ENCODE peak calls at places on chromosomes 3 and 15, in ten cellular contexts. One of them, this sample, is unnamed.

GRCh38 chr3:103052236-103052830 is 617.5 kb downstream of the ZPLD1 start:
- DNase-seq in stromal cell of bone marrow: no peak
- DNase-seq in stimulated activated effector memory CD8-positive, alpha-beta T cell treated with anti-CD3 and anti-CD28 coated beads, Interleukin-12 subunit alpha, Interleukin-12 subunit beta, amount 100 ng/mL, for 72 hours: no peak
- DNase-seq in Ammon's horn: peak; percentile 75
- DNase-seq in memory B cell: no peak
- DNase-seq in OCI-LY7: no peak
- DNase-seq in iris pigment epithelial cell: no peak
- DNase-seq in D341Med: no peak
- DNase-seq in activated CD4-positive, alpha-beta T cell treated with anti-CD3 and anti-CD28 coated beads for 48 hours: no peak
- DNase-seq in type B pancreatic cell: no peak
- DNase-seq in this sample: no peak

GRCh38 chr3:50487181-50487580 is 16.3 kb downstream of the CACNA2D2 start:
- DNase-seq in stromal cell of bone marrow: no peak
- DNase-seq in D341Med: no peak
- DNase-seq in memory B cell: no peak
- DNase-seq in Ammon's horn: no peak
- DNase-seq in type B pancreatic cell: no peak
- DNase-seq in stimulated activated effector memory CD8-positive, alpha-beta T cell treated with anti-CD3 and anti-CD28 coated beads, Interleukin-12 subunit alpha, Interleukin-12 subunit beta, amount 100 ng/mL, for 72 hours: no peak
- DNase-seq in iris pigment epithelial cell: no peak
- DNase-seq in activated CD4-positive, alpha-beta T cell treated with anti-CD3 and anti-CD28 coated beads for 48 hours: no peak
- DNase-seq in OCI-LY7: no peak
- DNase-seq in this sample: no peak

GRCh38 chr3:194964809-194965208 is 279.1 kb downstream of the FAM43A start:
- DNase-seq in stromal cell of bone marrow: no peak
- DNase-seq in stimulated activated effector memory CD8-positive, alpha-beta T cell treated with anti-CD3 and anti-CD28 coated beads, Interleukin-12 subunit alpha, Interleukin-12 subunit beta, amount 100 ng/mL, for 72 hours: no peak
- DNase-seq in Ammon's horn: no peak
- DNase-seq in iris pigment epithelial cell: no peak
- DNase-seq in activated CD4-positive, alpha-beta T cell treated with anti-CD3 and anti-CD28 coated beads for 48 hours: no peak
- DNase-seq in memory B cell: no peak
- DNase-seq in type B pancreatic cell: no peak
- DNase-seq in D341Med: peak; percentile 63
- DNase-seq in OCI-LY7: no peak
- DNase-seq in this sample: no peak

GRCh38 chr3:45664558-45664957 is 24.6 kb upstream of the SACM1L start:
- DNase-seq in OCI-LY7: peak; percentile 55
- DNase-seq in Ammon's horn: no peak
- DNase-seq in activated CD4-positive, alpha-beta T cell treated with anti-CD3 and anti-CD28 coated beads for 48 hours: peak; percentile 80
- DNase-seq in D341Med: no peak
- DNase-seq in stromal cell of bone marrow: no peak
- DNase-seq in iris pigment epithelial cell: no peak
- DNase-seq in memory B cell: peak; percentile 30
- DNase-seq in stimulated activated effector memory CD8-positive, alpha-beta T cell treated with anti-CD3 and anti-CD28 coated beads, Interleukin-12 subunit alpha, Interleukin-12 subunit beta, amount 100 ng/mL, for 72 hours: peak; percentile 43
- DNase-seq in type B pancreatic cell: no peak
- DNase-seq in this sample: no peak

GRCh38 chr15:41281236-41281635 is 50.2 kb downstream of the CHP1 start:
- DNase-seq in OCI-LY7: no peak
- DNase-seq in type B pancreatic cell: no peak
- DNase-seq in memory B cell: no peak
- DNase-seq in activated CD4-positive, alpha-beta T cell treated with anti-CD3 and anti-CD28 coated beads for 48 hours: no peak
- DNase-seq in D341Med: no peak
- DNase-seq in Ammon's horn: no peak
- DNase-seq in stromal cell of bone marrow: peak; percentile 80
- DNase-seq in stimulated activated effector memory CD8-positive, alpha-beta T cell treated with anti-CD3 and anti-CD28 coated beads, Interleukin-12 subunit alpha, Interleukin-12 subunit beta, amount 100 ng/mL, for 72 hours: no peak
- DNase-seq in iris pigment epithelial cell: peak; percentile 92
- DNase-seq in this sample: no peak

GRCh38 chr15:41558400-41559238 is at the start of gene TYRO3:
- DNase-seq in stimulated activated effector memory CD8-positive, alpha-beta T cell treated with anti-CD3 and anti-CD28 coated beads, Interleukin-12 subunit alpha, Interleukin-12 subunit beta, amount 100 ng/mL, for 72 hours: peak; percentile 50
- DNase-seq in stromal cell of bone marrow: no peak
- DNase-seq in iris pigment epithelial cell: peak; percentile 59
- DNase-seq in D341Med: peak; percentile 87
- DNase-seq in memory B cell: peak; percentile 57
- DNase-seq in activated CD4-positive, alpha-beta T cell treated with anti-CD3 and anti-CD28 coated beads for 48 hours: peak; percentile 79
- DNase-seq in OCI-LY7: peak; percentile 48
- DNase-seq in type B pancreatic cell: peak; percentile 81
- DNase-seq in Ammon's horn: peak; percentile 86
- DNase-seq in this sample: no peak

GRCh38 chr15:68412218-68412617 is 19.7 kb downstream of the ITGA11 start:
- DNase-seq in stimulated activated effector memory CD8-positive, alpha-beta T cell treated with anti-CD3 and anti-CD28 coated beads, Interleukin-12 subunit alpha, Interleukin-12 subunit beta, amount 100 ng/mL, for 72 hours: no peak
- DNase-seq in Ammon's horn: no peak
- DNase-seq in stromal cell of bone marrow: no peak
- DNase-seq in activated CD4-positive, alpha-beta T cell treated with anti-CD3 and anti-CD28 coated beads for 48 hours: no peak
- DNase-seq in memory B cell: no peak
- DNase-seq in OCI-LY7: no peak
- DNase-seq in iris pigment epithelial cell: no peak
- DNase-seq in D341Med: no peak
- DNase-seq in type B pancreatic cell: peak; percentile 50
- DNase-seq in this sample: no peak

GRCh38 chr3:43759297-43759782 is 68.6 kb downstream of the ABHD5 start:
- DNase-seq in OCI-LY7: peak; percentile 28
- DNase-seq in D341Med: no peak
- DNase-seq in iris pigment epithelial cell: peak; percentile 68
- DNase-seq in memory B cell: no peak
- DNase-seq in stimulated activated effector memory CD8-positive, alpha-beta T cell treated with anti-CD3 and anti-CD28 coated beads, Interleukin-12 subunit alpha, Interleukin-12 subunit beta, amount 100 ng/mL, for 72 hours: no peak
- DNase-seq in activated CD4-positive, alpha-beta T cell treated with anti-CD3 and anti-CD28 coated beads for 48 hours: no peak
- DNase-seq in stromal cell of bone marrow: peak; percentile 89
- DNase-seq in Ammon's horn: peak; percentile 36
- DNase-seq in type B pancreatic cell: no peak
- DNase-seq in this sample: no peak

GRCh38 chr3:32457971-32458471 is 44.6 kb downstream of the CMTM6 start:
- DNase-seq in Ammon's horn: peak; percentile 52
- DNase-seq in OCI-LY7: peak; percentile 53
- DNase-seq in type B pancreatic cell: peak; percentile 34
- DNase-seq in iris pigment epithelial cell: no peak
- DNase-seq in stimulated activated effector memory CD8-positive, alpha-beta T cell treated with anti-CD3 and anti-CD28 coated beads, Interleukin-12 subunit alpha, Interleukin-12 subunit beta, amount 100 ng/mL, for 72 hours: no peak
- DNase-seq in memory B cell: peak; percentile 64
- DNase-seq in D341Med: no peak
- DNase-seq in stromal cell of bone marrow: no peak
- DNase-seq in activated CD4-positive, alpha-beta T cell treated with anti-CD3 and anti-CD28 coated beads for 48 hours: peak; percentile 46
- DNase-seq in this sample: no peak

GRCh38 chr15:75192307-75192706 is 9.4 kb upstream of the C15orf39 start:
- DNase-seq in type B pancreatic cell: no peak
- DNase-seq in memory B cell: no peak
- DNase-seq in iris pigment epithelial cell: no peak
- DNase-seq in stromal cell of bone marrow: no peak
- DNase-seq in OCI-LY7: no peak
- DNase-seq in activated CD4-positive, alpha-beta T cell treated with anti-CD3 and anti-CD28 coated beads for 48 hours: no peak
- DNase-seq in D341Med: no peak
- DNase-seq in stimulated activated effector memory CD8-positive, alpha-beta T cell treated with anti-CD3 and anti-CD28 coated beads, Interleukin-12 subunit alpha, Interleukin-12 subunit beta, amount 100 ng/mL, for 72 hours: no peak
- DNase-seq in Ammon's horn: no peak
- DNase-seq in this sample: no peak

GRCh38 chr3:157046520-157046919 is 113.4 kb downstream of the CCNL1 start:
- DNase-seq in D341Med: no peak
- DNase-seq in stromal cell of bone marrow: no peak
- DNase-seq in type B pancreatic cell: no peak
- DNase-seq in OCI-LY7: no peak
- DNase-seq in memory B cell: no peak
- DNase-seq in iris pigment epithelial cell: no peak
- DNase-seq in activated CD4-positive, alpha-beta T cell treated with anti-CD3 and anti-CD28 coated beads for 48 hours: no peak
- DNase-seq in Ammon's horn: no peak
- DNase-seq in stimulated activated effector memory CD8-positive, alpha-beta T cell treated with anti-CD3 and anti-CD28 coated beads, Interleukin-12 subunit alpha, Interleukin-12 subunit beta, amount 100 ng/mL, for 72 hours: no peak
- DNase-seq in this sample: no peak

GRCh38 chr3:197466586-197467399 is 89.0 kb downstream of the BDH1 start:
- DNase-seq in iris pigment epithelial cell: peak; percentile 81
- DNase-seq in memory B cell: no peak
- DNase-seq in stimulated activated effector memory CD8-positive, alpha-beta T cell treated with anti-CD3 and anti-CD28 coated beads, Interleukin-12 subunit alpha, Interleukin-12 subunit beta, amount 100 ng/mL, for 72 hours: no peak
- DNase-seq in activated CD4-positive, alpha-beta T cell treated with anti-CD3 and anti-CD28 coated beads for 48 hours: no peak
- DNase-seq in D341Med: no peak
- DNase-seq in type B pancreatic cell: no peak
- DNase-seq in Ammon's horn: peak; percentile 74
- DNase-seq in stromal cell of bone marrow: peak; percentile 50
- DNase-seq in OCI-LY7: no peak
- DNase-seq in this sample: peak; percentile 70

GRCh38 chr15:90021108-90021507 is 20.0 kb downstream of the ZNF710 start:
- DNase-seq in type B pancreatic cell: no peak
- DNase-seq in memory B cell: no peak
- DNase-seq in stromal cell of bone marrow: no peak
- DNase-seq in Ammon's horn: no peak
- DNase-seq in D341Med: no peak
- DNase-seq in iris pigment epithelial cell: no peak
- DNase-seq in activated CD4-positive, alpha-beta T cell treated with anti-CD3 and anti-CD28 coated beads for 48 hours: no peak
- DNase-seq in OCI-LY7: no peak
- DNase-seq in stimulated activated effector memory CD8-positive, alpha-beta T cell treated with anti-CD3 and anti-CD28 coated beads, Interleukin-12 subunit alpha, Interleukin-12 subunit beta, amount 100 ng/mL, for 72 hours: no peak
- DNase-seq in this sample: no peak

GRCh38 chr3:28860307-28860706 is 420.6 kb upstream of the RBMS3 start:
- DNase-seq in Ammon's horn: peak; percentile 79
- DNase-seq in OCI-LY7: no peak
- DNase-seq in stromal cell of bone marrow: no peak
- DNase-seq in iris pigment epithelial cell: no peak
- DNase-seq in stimulated activated effector memory CD8-positive, alpha-beta T cell treated with anti-CD3 and anti-CD28 coated beads, Interleukin-12 subunit alpha, Interleukin-12 subunit beta, amount 100 ng/mL, for 72 hours: no peak
- DNase-seq in D341Med: no peak
- DNase-seq in type B pancreatic cell: no peak
- DNase-seq in memory B cell: no peak
- DNase-seq in activated CD4-positive, alpha-beta T cell treated with anti-CD3 and anti-CD28 coated beads for 48 hours: no peak
- DNase-seq in this sample: no peak

GRCh38 chr3:171901615-171902312 is 58.6 kb downstream of the TMEM212 start:
- DNase-seq in type B pancreatic cell: no peak
- DNase-seq in stimulated activated effector memory CD8-positive, alpha-beta T cell treated with anti-CD3 and anti-CD28 coated beads, Interleukin-12 subunit alpha, Interleukin-12 subunit beta, amount 100 ng/mL, for 72 hours: no peak
- DNase-seq in stromal cell of bone marrow: no peak
- DNase-seq in D341Med: no peak
- DNase-seq in activated CD4-positive, alpha-beta T cell treated with anti-CD3 and anti-CD28 coated beads for 48 hours: no peak
- DNase-seq in Ammon's horn: no peak
- DNase-seq in OCI-LY7: no peak
- DNase-seq in iris pigment epithelial cell: peak; percentile 77
- DNase-seq in memory B cell: no peak
- DNase-seq in this sample: no peak

GRCh38 chr15:56869573-56869972 is 48.9 kb upstream of the TCF12 start:
- DNase-seq in stimulated activated effector memory CD8-positive, alpha-beta T cell treated with anti-CD3 and anti-CD28 coated beads, Interleukin-12 subunit alpha, Interleukin-12 subunit beta, amount 100 ng/mL, for 72 hours: peak; percentile 40
- DNase-seq in stromal cell of bone marrow: no peak
- DNase-seq in OCI-LY7: peak; percentile 29
- DNase-seq in type B pancreatic cell: no peak
- DNase-seq in Ammon's horn: peak; percentile 36
- DNase-seq in D341Med: peak; percentile 44
- DNase-seq in memory B cell: no peak
- DNase-seq in iris pigment epithelial cell: peak; percentile 17
- DNase-seq in activated CD4-positive, alpha-beta T cell treated with anti-CD3 and anti-CD28 coated beads for 48 hours: peak; percentile 63
- DNase-seq in this sample: no peak

GRCh38 chr3:179666436-179667035 is 13.7 kb downstream of the USP13 start:
- DNase-seq in stimulated activated effector memory CD8-positive, alpha-beta T cell treated with anti-CD3 and anti-CD28 coated beads, Interleukin-12 subunit alpha, Interleukin-12 subunit beta, amount 100 ng/mL, for 72 hours: no peak
- DNase-seq in OCI-LY7: no peak
- DNase-seq in activated CD4-positive, alpha-beta T cell treated with anti-CD3 and anti-CD28 coated beads for 48 hours: no peak
- DNase-seq in memory B cell: no peak
- DNase-seq in iris pigment epithelial cell: peak; percentile 25
- DNase-seq in stromal cell of bone marrow: no peak
- DNase-seq in type B pancreatic cell: no peak
- DNase-seq in D341Med: peak; percentile 79
- DNase-seq in Ammon's horn: peak; percentile 65
- DNase-seq in this sample: peak; percentile 98

GRCh38 chr15:64247906-64248541 is 85.2 kb upstream of the PPIB start:
- DNase-seq in stimulated activated effector memory CD8-positive, alpha-beta T cell treated with anti-CD3 and anti-CD28 coated beads, Interleukin-12 subunit alpha, Interleukin-12 subunit beta, amount 100 ng/mL, for 72 hours: no peak
- DNase-seq in Ammon's horn: peak; percentile 67
- DNase-seq in iris pigment epithelial cell: peak; percentile 96
- DNase-seq in stromal cell of bone marrow: peak; percentile 66
- DNase-seq in memory B cell: no peak
- DNase-seq in OCI-LY7: no peak
- DNase-seq in activated CD4-positive, alpha-beta T cell treated with anti-CD3 and anti-CD28 coated beads for 48 hours: peak; percentile 17
- DNase-seq in D341Med: no peak
- DNase-seq in type B pancreatic cell: no peak
- DNase-seq in this sample: no peak

This sample was measured in NCI-H524 treated with DMSO at 0.1 percent for 48 hours.